ENCODE peak calls at places on chromosomes 2 and 18, in ten cellular contexts. One of them, this sample, is unnamed.

GRCh38 chr18:10101293-10101701 is 187.5 kb downstream of the VAPA start:
- DNase-seq in mammary epithelial cell: no peak
- DNase-seq in lower lobe of right lung: no peak
- DNase-seq in heart right ventricle: peak; percentile 17
- DNase-seq in cardiac muscle cell: peak; percentile 60
- DNase-seq in IMR-90: no peak
- DNase-seq in GM23248: peak; percentile 66
- DNase-seq in A549: no peak
- DNase-seq in HCT116: no peak
- DNase-seq in uterus: no peak
- DNase-seq in this sample: peak; percentile 30

GRCh38 chr2:224946911-224947310 is 95.4 kb downstream of the DOCK10 start:
- DNase-seq in mammary epithelial cell: peak; percentile 43
- DNase-seq in lower lobe of right lung: no peak
- DNase-seq in heart right ventricle: no peak
- DNase-seq in cardiac muscle cell: peak; percentile 68
- DNase-seq in IMR-90: peak; percentile 92
- DNase-seq in GM23248: peak; percentile 90
- DNase-seq in A549: no peak
- DNase-seq in HCT116: no peak
- DNase-seq in uterus: no peak
- DNase-seq in this sample: no peak

GRCh38 chr2:98607104-98607503 is 1.2 kb downstream of the COA5 start:
- DNase-seq in mammary epithelial cell: no peak
- DNase-seq in lower lobe of right lung: no peak
- DNase-seq in heart right ventricle: no peak
- DNase-seq in cardiac muscle cell: no peak
- DNase-seq in IMR-90: no peak
- DNase-seq in GM23248: no peak
- DNase-seq in A549: no peak
- DNase-seq in HCT116: no peak
- DNase-seq in uterus: no peak
- DNase-seq in this sample: no peak

GRCh38 chr18:46810481-46811000 is 53.7 kb upstream of the ST8SIA5 start:
- DNase-seq in mammary epithelial cell: no peak
- DNase-seq in lower lobe of right lung: no peak
- DNase-seq in heart right ventricle: no peak
- DNase-seq in cardiac muscle cell: no peak
- DNase-seq in IMR-90: no peak
- DNase-seq in GM23248: no peak
- DNase-seq in A549: no peak
- DNase-seq in HCT116: no peak
- DNase-seq in uterus: no peak
- DNase-seq in this sample: no peak

GRCh38 chr2:50448556-50448955 is 583.4 kb downstream of the NRXN1 start:
- DNase-seq in mammary epithelial cell: no peak
- DNase-seq in lower lobe of right lung: no peak
- DNase-seq in heart right ventricle: no peak
- DNase-seq in cardiac muscle cell: no peak
- DNase-seq in IMR-90: no peak
- DNase-seq in GM23248: no peak
- DNase-seq in A549: no peak
- DNase-seq in HCT116: no peak
- DNase-seq in uterus: no peak
- DNase-seq in this sample: peak; percentile 11

GRCh38 chr18:78902795-78903435 is 76.7 kb upstream of the SALL3 start:
- DNase-seq in mammary epithelial cell: no peak
- DNase-seq in lower lobe of right lung: no peak
- DNase-seq in heart right ventricle: no peak
- DNase-seq in cardiac muscle cell: no peak
- DNase-seq in IMR-90: no peak
- DNase-seq in GM23248: no peak
- DNase-seq in A549: no peak
- DNase-seq in HCT116: no peak
- DNase-seq in uterus: no peak
- DNase-seq in this sample: no peak

GRCh38 chr2:125853626-125854025 is 802.3 kb upstream of the GYPC start:
- DNase-seq in mammary epithelial cell: no peak
- DNase-seq in lower lobe of right lung: no peak
- DNase-seq in heart right ventricle: no peak
- DNase-seq in cardiac muscle cell: no peak
- DNase-seq in IMR-90: no peak
- DNase-seq in GM23248: no peak
- DNase-seq in A549: no peak
- DNase-seq in HCT116: no peak
- DNase-seq in uterus: no peak
- DNase-seq in this sample: no peak

GRCh38 chr2:94956797-94957391 is 68.6 kb upstream of the MAL start:
- DNase-seq in mammary epithelial cell: peak; percentile 19
- DNase-seq in lower lobe of right lung: no peak
- DNase-seq in heart right ventricle: peak; percentile 11
- DNase-seq in cardiac muscle cell: peak; percentile 46
- DNase-seq in IMR-90: peak; percentile 15
- DNase-seq in GM23248: peak; percentile 61
- DNase-seq in A549: peak; percentile 43
- DNase-seq in HCT116: peak; percentile 13
- DNase-seq in uterus: no peak
- DNase-seq in this sample: no peak

GRCh38 chr18:48929951-48930713 is 20.6 kb downstream of the SMAD7 start:
- DNase-seq in mammary epithelial cell: no peak
- DNase-seq in lower lobe of right lung: no peak
- DNase-seq in heart right ventricle: no peak
- DNase-seq in cardiac muscle cell: peak; percentile 84
- DNase-seq in IMR-90: peak; percentile 81
- DNase-seq in GM23248: peak; percentile 82
- DNase-seq in A549: peak; percentile 89
- DNase-seq in HCT116: no peak
- DNase-seq in uterus: no peak
- DNase-seq in this sample: no peak

GRCh38 chr2:110679337-110679707 is 1.5 kb upstream of the BUB1 start:
- DNase-seq in mammary epithelial cell: no peak
- DNase-seq in lower lobe of right lung: peak; percentile 54
- DNase-seq in heart right ventricle: no peak
- DNase-seq in cardiac muscle cell: peak; percentile 34
- DNase-seq in IMR-90: no peak
- DNase-seq in GM23248: peak; percentile 27
- DNase-seq in A549: no peak
- DNase-seq in HCT116: no peak
- DNase-seq in uterus: no peak
- DNase-seq in this sample: no peak

GRCh38 chr2:100248044-100248330 is 74.3 kb downstream of the LONRF2 start:
- DNase-seq in mammary epithelial cell: no peak
- DNase-seq in lower lobe of right lung: no peak
- DNase-seq in heart right ventricle: no peak
- DNase-seq in cardiac muscle cell: no peak
- DNase-seq in IMR-90: no peak
- DNase-seq in GM23248: no peak
- DNase-seq in A549: no peak
- DNase-seq in HCT116: no peak
- DNase-seq in uterus: no peak
- DNase-seq in this sample: no peak

GRCh38 chr2:24122-24521 is 22.2 kb downstream of the FAM110C start:
- DNase-seq in mammary epithelial cell: no peak
- DNase-seq in lower lobe of right lung: no peak
- DNase-seq in heart right ventricle: no peak
- DNase-seq in cardiac muscle cell: no peak
- DNase-seq in IMR-90: no peak
- DNase-seq in GM23248: no peak
- DNase-seq in A549: no peak
- DNase-seq in HCT116: no peak
- DNase-seq in uterus: no peak
- DNase-seq in this sample: no peak

GRCh38 chr2:119490653-119491195 is 33.6 kb downstream of the SCTR start:
- DNase-seq in mammary epithelial cell: no peak
- DNase-seq in lower lobe of right lung: no peak
- DNase-seq in heart right ventricle: no peak
- DNase-seq in cardiac muscle cell: no peak
- DNase-seq in IMR-90: no peak
- DNase-seq in GM23248: peak; percentile 10
- DNase-seq in A549: no peak
- DNase-seq in HCT116: no peak
- DNase-seq in uterus: no peak
- DNase-seq in this sample: no peak

DNA sequence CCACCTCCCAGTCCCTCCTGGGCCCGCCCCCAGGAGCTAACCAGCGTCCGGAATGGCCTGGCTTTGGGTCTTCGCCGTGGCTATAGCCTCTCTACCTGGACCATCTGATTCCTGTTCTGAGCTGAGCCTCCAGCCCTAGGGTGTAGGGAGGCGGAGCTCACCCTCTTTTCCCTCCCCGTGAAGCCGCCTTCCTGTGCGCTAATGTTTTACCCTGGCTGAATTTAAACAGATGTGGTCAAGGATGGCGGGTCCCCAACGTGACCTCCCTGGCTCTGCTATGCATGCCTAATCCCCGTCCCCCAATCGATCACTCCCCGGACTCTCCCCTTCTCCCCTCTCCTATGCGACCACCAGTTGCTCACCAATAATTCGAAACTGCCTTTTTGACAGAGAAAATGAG is 217.8 kb downstream of the BCL2 start:
- DNase-seq in mammary epithelial cell: no peak
- DNase-seq in lower lobe of right lung: no peak
- DNase-seq in heart right ventricle: no peak
- DNase-seq in cardiac muscle cell: no peak
- DNase-seq in IMR-90: no peak
- DNase-seq in GM23248: no peak
- DNase-seq in A549: no peak
- DNase-seq in HCT116: no peak
- DNase-seq in uterus: no peak
- DNase-seq in this sample: no peak
- H3K4me1 ChIP-seq in mammary epithelial cell: no peaks in the 10 kb centered on the region
- H3K4me1 ChIP-seq in lower lobe of right lung: peaks cover 17% of the 10 kb centered on the region
- H3K4me1 ChIP-seq in heart right ventricle: peaks cover 16% of the 10 kb centered on the region
- H3K4me1 ChIP-seq in cardiac muscle cell: peaks cover 6% of the 10 kb centered on the region
- H3K4me1 ChIP-seq in IMR-90: no peaks in the 10 kb centered on the region
- H3K4me1 ChIP-seq in GM23248: no peaks in the 10 kb centered on the region
- H3K4me1 ChIP-seq in A549: no peaks in the 10 kb centered on the region
- H3K4me1 ChIP-seq in HCT116: no peaks in the 10 kb centered on the region
- H3K4me1 ChIP-seq in uterus: peaks cover 1% of the 10 kb centered on the region
- H3K4me1 ChIP-seq in this sample: peaks cover 12% of the 10 kb centered on the region

DNA sequence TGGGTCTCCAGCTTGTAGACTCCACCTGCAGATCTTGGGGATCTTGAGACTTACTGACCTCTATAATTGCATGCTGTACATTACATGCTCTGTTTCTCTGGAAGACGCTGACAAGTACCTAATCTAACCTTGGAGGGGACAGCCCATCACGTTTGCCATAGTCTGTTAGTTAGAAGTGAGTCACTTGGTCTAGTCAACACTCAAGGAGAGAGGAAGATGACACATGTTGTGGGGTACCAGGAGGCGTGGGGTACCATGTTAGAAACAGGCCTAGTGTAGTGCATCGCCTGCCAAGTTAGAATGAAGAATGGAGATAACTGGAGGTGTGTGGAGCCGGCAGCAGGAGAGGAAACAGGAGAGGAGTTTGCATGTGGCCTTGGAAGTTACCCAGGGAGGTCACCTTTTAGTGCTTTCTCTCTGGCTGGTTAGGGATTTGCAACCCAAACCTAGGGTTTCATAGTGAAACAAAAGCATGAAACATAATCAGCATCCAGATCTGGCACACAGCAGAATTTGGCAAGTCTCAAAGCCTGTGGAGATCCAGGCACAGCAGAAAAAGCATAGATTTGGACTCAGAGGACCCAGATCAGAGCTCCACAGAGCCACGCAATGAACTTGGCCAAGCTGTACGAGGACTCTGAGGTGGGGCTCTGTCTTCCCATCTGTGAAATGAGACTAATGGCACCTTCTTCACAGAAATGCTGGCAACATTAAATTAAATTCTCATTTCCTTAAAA is 266.7 kb downstream of the MREG start:
- DNase-seq in mammary epithelial cell: no peak
- DNase-seq in lower lobe of right lung: no peak
- DNase-seq in heart right ventricle: no peak
- DNase-seq in cardiac muscle cell: no peak
- DNase-seq in IMR-90: no peak
- DNase-seq in GM23248: no peak
- DNase-seq in A549: no peak
- DNase-seq in HCT116: no peak
- DNase-seq in uterus: no peak
- DNase-seq in this sample: no peak
- H3K9me3 ChIP-seq in mammary epithelial cell: no peaks in the 10 kb centered on the region
- H3K9me3 ChIP-seq in lower lobe of right lung: no peaks in the 10 kb centered on the region
- H3K9me3 ChIP-seq in heart right ventricle: no peaks in the 10 kb centered on the region
- H3K9me3 ChIP-seq in cardiac muscle cell: no peaks in the 10 kb centered on the region
- H3K9me3 ChIP-seq in IMR-90: no peaks in the 10 kb centered on the region
- H3K9me3 ChIP-seq in GM23248: no peaks in the 10 kb centered on the region
- H3K9me3 ChIP-seq in A549: no peaks in the 10 kb centered on the region
- H3K9me3 ChIP-seq in HCT116: no peaks in the 10 kb centered on the region
- H3K9me3 ChIP-seq in uterus: no peaks in the 10 kb centered on the region
- H3K9me3 ChIP-seq in this sample: no peaks in the 10 kb centered on the region

DNA sequence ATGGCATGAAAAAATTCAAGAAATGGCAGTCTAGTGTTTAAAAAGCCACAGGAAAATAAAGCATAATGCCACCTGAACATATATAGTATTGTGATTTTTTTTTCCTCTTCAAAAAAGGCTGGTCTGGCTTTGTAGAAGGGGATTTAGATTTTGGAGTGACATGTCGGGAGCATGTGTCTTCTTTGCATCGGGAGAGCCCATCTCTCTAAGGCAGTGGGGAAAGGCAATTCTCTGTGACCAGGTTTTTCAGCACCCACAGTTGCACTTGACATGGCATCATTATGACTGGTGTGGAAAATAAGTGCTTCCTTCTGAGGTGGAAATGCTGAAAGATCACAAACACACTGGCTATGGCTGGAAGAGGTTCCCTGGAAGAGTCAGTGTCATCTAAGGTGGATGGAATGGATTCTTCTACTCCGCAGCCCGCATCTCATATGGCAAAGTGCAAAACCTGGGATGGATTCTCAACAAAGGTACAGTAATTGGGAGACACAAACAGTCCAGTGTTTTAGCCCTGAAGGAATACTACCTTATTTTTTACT is 172.5 kb downstream of the AGAP1 start:
- DNase-seq in mammary epithelial cell: peak; percentile 92
- DNase-seq in lower lobe of right lung: no peak
- DNase-seq in heart right ventricle: peak; percentile 74
- DNase-seq in cardiac muscle cell: peak; percentile 87
- DNase-seq in IMR-90: peak; percentile 90
- DNase-seq in GM23248: peak; percentile 79
- DNase-seq in A549: peak; percentile 54
- DNase-seq in HCT116: peak; percentile 86
- DNase-seq in uterus: no peak
- DNase-seq in this sample: no peak
- H3K4me3 ChIP-seq in mammary epithelial cell: peak overlapping the region; percentile 51
- H3K4me3 ChIP-seq in lower lobe of right lung: peak overlapping the region; percentile 25
- H3K4me3 ChIP-seq in heart right ventricle: peak overlapping the region; percentile 23
- H3K4me3 ChIP-seq in cardiac muscle cell: peak overlapping the region; percentile 20
- H3K4me3 ChIP-seq in IMR-90: peak overlapping the region; percentile 24
- H3K4me3 ChIP-seq in GM23248: peak overlapping the region; percentile 54
- H3K4me3 ChIP-seq in A549: peak overlapping the region; percentile 35
- H3K4me3 ChIP-seq in HCT116: peak overlapping the region; percentile 46
- H3K4me3 ChIP-seq in uterus: no peak overlapping the region
- H3K4me3 ChIP-seq in this sample: peak overlapping the region; percentile 48

DNA sequence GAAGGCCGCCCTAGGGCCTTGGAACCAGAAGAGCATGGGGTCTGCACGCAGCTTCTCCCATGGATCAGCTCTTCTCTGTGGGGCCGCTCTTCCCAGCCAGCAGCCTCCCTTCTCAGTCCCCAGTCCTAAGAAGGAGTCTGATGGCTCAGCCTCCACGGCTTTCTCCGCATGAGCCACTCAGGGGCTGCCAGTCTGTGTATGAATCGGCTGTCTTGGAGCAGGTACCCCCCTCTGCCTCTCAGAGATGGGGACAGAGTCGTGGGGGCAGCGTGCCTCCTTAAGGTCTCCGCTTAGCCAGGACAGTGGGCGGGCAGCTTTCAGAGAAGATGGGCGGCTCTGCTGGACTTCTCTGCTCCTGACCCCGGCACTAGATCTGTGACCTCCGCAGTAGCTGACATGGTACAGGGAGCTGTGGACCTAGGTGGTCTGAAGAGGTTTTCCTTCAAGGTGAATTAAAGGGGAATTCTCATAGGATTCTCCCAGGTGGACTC is 21.6 kb downstream of the INPP5D start:
- DNase-seq in mammary epithelial cell: no peak
- DNase-seq in lower lobe of right lung: no peak
- DNase-seq in heart right ventricle: no peak
- DNase-seq in cardiac muscle cell: no peak
- DNase-seq in IMR-90: no peak
- DNase-seq in GM23248: no peak
- DNase-seq in A549: no peak
- DNase-seq in HCT116: no peak
- DNase-seq in uterus: no peak
- DNase-seq in this sample: peak; percentile 39
- H3K4me1 ChIP-seq in mammary epithelial cell: no peaks in the 10 kb centered on the region
- H3K4me1 ChIP-seq in lower lobe of right lung: peaks cover 82% of the 10 kb centered on the region
- H3K4me1 ChIP-seq in heart right ventricle: peaks cover 19% of the 10 kb centered on the region
- H3K4me1 ChIP-seq in cardiac muscle cell: no peaks in the 10 kb centered on the region
- H3K4me1 ChIP-seq in IMR-90: no peaks in the 10 kb centered on the region
- H3K4me1 ChIP-seq in GM23248: peaks cover 2% of the 10 kb centered on the region
- H3K4me1 ChIP-seq in A549: no peaks in the 10 kb centered on the region
- H3K4me1 ChIP-seq in HCT116: no peaks in the 10 kb centered on the region
- H3K4me1 ChIP-seq in uterus: no peaks in the 10 kb centered on the region
- H3K4me1 ChIP-seq in this sample: peaks cover 15% of the 10 kb centered on the region

This sample was measured in psoas muscle.